ENCODE peak calls at places on chromosomes 13 and 19, in seven cellular contexts. One of them, this sample, is unnamed.

GRCh38 chr13:99681695-99682094 is 180.4 kb downstream of the TM9SF2 start:
- DNase-seq in stimulated activated CD8-positive, alpha-beta memory T cell treated with anti-CD3 and anti-CD28 coated beads, Interleukin-7, amount 100 ng/mL, for 4 hours: no peak
- DNase-seq in adrenal gland: no peak
- DNase-seq in NCI-H774: no peak
- DNase-seq in BJ: no peak
- DNase-seq in T follicular helper cell: no peak
- DNase-seq in iris pigment epithelial cell: no peak
- DNase-seq in this sample: no peak

GRCh38 chr13:99357149-99357596 is 50.0 kb upstream of the GPR183 start:
- DNase-seq in T follicular helper cell: peak
- DNase-seq in BJ: no peak
- DNase-seq in stimulated activated CD8-positive, alpha-beta memory T cell treated with anti-CD3 and anti-CD28 coated beads, Interleukin-7, amount 100 ng/mL, for 4 hours: peak
- DNase-seq in adrenal gland: peak
- DNase-seq in iris pigment epithelial cell: peak
- DNase-seq in NCI-H774: no peak
- DNase-seq in this sample: no peak

GRCh38 chr19:52095172-52096014 is at the start of gene ZNF841:
- DNase-seq in iris pigment epithelial cell: peak
- DNase-seq in BJ: peak
- DNase-seq in adrenal gland: peak
- DNase-seq in stimulated activated CD8-positive, alpha-beta memory T cell treated with anti-CD3 and anti-CD28 coated beads, Interleukin-7, amount 100 ng/mL, for 4 hours: peak
- DNase-seq in T follicular helper cell: peak
- DNase-seq in NCI-H774: peak
- DNase-seq in this sample: peak

GRCh38 chr19:55188620-55189019 is 8.5 kb upstream of the SYT5 start:
- DNase-seq in NCI-H774: no peak
- DNase-seq in stimulated activated CD8-positive, alpha-beta memory T cell treated with anti-CD3 and anti-CD28 coated beads, Interleukin-7, amount 100 ng/mL, for 4 hours: no peak
- DNase-seq in adrenal gland: no peak
- DNase-seq in iris pigment epithelial cell: no peak
- DNase-seq in BJ: no peak
- DNase-seq in T follicular helper cell: no peak
- DNase-seq in this sample: no peak

GRCh38 chr19:47273313-47274070 is 1.2 kb upstream of the INAFM1 start:
- DNase-seq in BJ: no peak
- DNase-seq in stimulated activated CD8-positive, alpha-beta memory T cell treated with anti-CD3 and anti-CD28 coated beads, Interleukin-7, amount 100 ng/mL, for 4 hours: peak
- DNase-seq in T follicular helper cell: peak
- DNase-seq in NCI-H774: peak
- DNase-seq in adrenal gland: peak
- DNase-seq in iris pigment epithelial cell: peak
- DNase-seq in this sample: no peak

GRCh38 chr13:45047394-45048328 is 58.3 kb downstream of the GPALPP1 start:
- DNase-seq in iris pigment epithelial cell: peak
- DNase-seq in stimulated activated CD8-positive, alpha-beta memory T cell treated with anti-CD3 and anti-CD28 coated beads, Interleukin-7, amount 100 ng/mL, for 4 hours: peak
- DNase-seq in T follicular helper cell: peak
- DNase-seq in NCI-H774: peak
- DNase-seq in adrenal gland: peak
- DNase-seq in BJ: no peak
- DNase-seq in this sample: peak

GRCh38 chr19:40700083-40700482 is 9.6 kb upstream of the NUMBL start:
- DNase-seq in BJ: no peak
- DNase-seq in stimulated activated CD8-positive, alpha-beta memory T cell treated with anti-CD3 and anti-CD28 coated beads, Interleukin-7, amount 100 ng/mL, for 4 hours: no peak
- DNase-seq in adrenal gland: no peak
- DNase-seq in NCI-H774: no peak
- DNase-seq in T follicular helper cell: no peak
- DNase-seq in iris pigment epithelial cell: no peak
- DNase-seq in this sample: no peak

GRCh38 chr19:45352914-45353796 is 12.6 kb downstream of the KLC3 start:
- DNase-seq in NCI-H774: no peak
- DNase-seq in iris pigment epithelial cell: peak
- DNase-seq in stimulated activated CD8-positive, alpha-beta memory T cell treated with anti-CD3 and anti-CD28 coated beads, Interleukin-7, amount 100 ng/mL, for 4 hours: no peak
- DNase-seq in adrenal gland: no peak
- DNase-seq in T follicular helper cell: no peak
- DNase-seq in BJ: no peak
- DNase-seq in this sample: no peak

GRCh38 chr19:4066682-4067395 is at the start of gene ZBTB7A:
- DNase-seq in adrenal gland: peak
- DNase-seq in NCI-H774: peak
- DNase-seq in iris pigment epithelial cell: peak
- DNase-seq in stimulated activated CD8-positive, alpha-beta memory T cell treated with anti-CD3 and anti-CD28 coated beads, Interleukin-7, amount 100 ng/mL, for 4 hours: peak
- DNase-seq in T follicular helper cell: peak
- DNase-seq in BJ: no peak
- DNase-seq in this sample: peak

GRCh38 chr13:68304287-68304893 is 1074.3 kb upstream of the PCDH9 start:
- DNase-seq in stimulated activated CD8-positive, alpha-beta memory T cell treated with anti-CD3 and anti-CD28 coated beads, Interleukin-7, amount 100 ng/mL, for 4 hours: no peak
- DNase-seq in iris pigment epithelial cell: peak
- DNase-seq in NCI-H774: no peak
- DNase-seq in T follicular helper cell: no peak
- DNase-seq in BJ: no peak
- DNase-seq in adrenal gland: no peak
- DNase-seq in this sample: peak

GRCh38 chr13:101307181-101307701 is 109.1 kb downstream of the NALCN start:
- DNase-seq in stimulated activated CD8-positive, alpha-beta memory T cell treated with anti-CD3 and anti-CD28 coated beads, Interleukin-7, amount 100 ng/mL, for 4 hours: no peak
- DNase-seq in BJ: peak
- DNase-seq in NCI-H774: no peak
- DNase-seq in iris pigment epithelial cell: peak
- DNase-seq in adrenal gland: no peak
- DNase-seq in T follicular helper cell: no peak
- DNase-seq in this sample: no peak

GRCh38 chr13:64928704-64929499 is 2301.2 kb downstream of the PCDH9 start:
- DNase-seq in BJ: peak
- DNase-seq in T follicular helper cell: no peak
- DNase-seq in adrenal gland: no peak
- DNase-seq in iris pigment epithelial cell: peak
- DNase-seq in stimulated activated CD8-positive, alpha-beta memory T cell treated with anti-CD3 and anti-CD28 coated beads, Interleukin-7, amount 100 ng/mL, for 4 hours: no peak
- DNase-seq in NCI-H774: no peak
- DNase-seq in this sample: no peak

GRCh38 chr13:22074403-22074802 is 403.5 kb downstream of the FGF9 start:
- DNase-seq in stimulated activated CD8-positive, alpha-beta memory T cell treated with anti-CD3 and anti-CD28 coated beads, Interleukin-7, amount 100 ng/mL, for 4 hours: no peak
- DNase-seq in iris pigment epithelial cell: no peak
- DNase-seq in T follicular helper cell: no peak
- DNase-seq in NCI-H774: no peak
- DNase-seq in BJ: no peak
- DNase-seq in adrenal gland: no peak
- DNase-seq in this sample: no peak

GRCh38 chr19:1251233-1251502 is 2.8 kb downstream of the MIDN start:
- DNase-seq in adrenal gland: peak
- DNase-seq in iris pigment epithelial cell: peak
- DNase-seq in BJ: no peak
- DNase-seq in stimulated activated CD8-positive, alpha-beta memory T cell treated with anti-CD3 and anti-CD28 coated beads, Interleukin-7, amount 100 ng/mL, for 4 hours: no peak
- DNase-seq in T follicular helper cell: no peak
- DNase-seq in NCI-H774: no peak
- DNase-seq in this sample: no peak

GRCh38 chr19:18292460-18292809 is 11.0 kb upstream of the JUND start:
- DNase-seq in adrenal gland: peak
- DNase-seq in stimulated activated CD8-positive, alpha-beta memory T cell treated with anti-CD3 and anti-CD28 coated beads, Interleukin-7, amount 100 ng/mL, for 4 hours: no peak
- DNase-seq in BJ: no peak
- DNase-seq in iris pigment epithelial cell: no peak
- DNase-seq in NCI-H774: no peak
- DNase-seq in T follicular helper cell: no peak
- DNase-seq in this sample: no peak

This sample was measured in NCI-H2081 treated with DMSO at 0.1 percent for 48 hours.